ENCODE peak calls at places on chromosomes 2 and 18, in seven cellular contexts. C is uterus; O is cardiac fibroblast; S is NCI-H2081; M is EL; R is GM10248; G is stimulated activated CD8-positive, alpha-beta memory T cell treated with anti-CD3 and anti-CD28 coated beads, Interleukin-2, amount 100 ng/mL, for 48 hours. F is an unnamed sample.

GRCh38 chr18:13026583-13027270 is 35.6 kb downstream of the CEP192 start:
- DNase-seq in C (no peak), O (peak), S (no peak), M (peak), R (no peak), G (no peak), F (no peak)

GRCh38 chr2:239267411-239267941 is 133.3 kb downstream of the HDAC4 start:
- DNase-seq in C (peak), O (peak), S (no peak), M (peak), R (peak), G (peak), F (peak)

GRCh38 chr2:97936199-97936598 is 59.5 kb downstream of the TMEM131 start:
- DNase-seq in C (no peak), O (no peak), S (no peak), M (no peak), R (no peak), G (no peak), F (peak)

GRCh38 chr2:127166221-127166860 is 53.8 kb downstream of the CYP27C1 start:
- DNase-seq in C (no peak), O (no peak), S (no peak), M (no peak), R (no peak), G (no peak), F (no peak)

GRCh38 chr18:64294967-64295366 is 146.1 kb upstream of the LINC00305 start:
- DNase-seq in C (no peak), O (no peak), S (no peak), M (no peak), R (no peak), G (no peak), F (no peak)

GRCh38 chr2:237404413-237404812 is 9.6 kb downstream of the COL6A3 start:
- DNase-seq in C (no peak), O (peak), S (no peak), M (no peak), R (no peak), G (no peak), F (no peak)

GRCh38 chr2:100818606-100819364 is 1.2 kb upstream of the NPAS2 start:
- DNase-seq in C (peak), O (peak), S (no peak), M (peak), R (peak), G (no peak), F (peak)

GRCh38 chr2:3630631-3631030 is 27.4 kb upstream of the ALLC start:
- DNase-seq in C (no peak), O (no peak), S (no peak), M (no peak), R (no peak), G (no peak), F (no peak)

GRCh38 chr2:226887940-226888339 is 52.1 kb downstream of the RHBDD1 start:
- DNase-seq in C (no peak), O (peak), S (no peak), M (peak), R (no peak), G (no peak), F (no peak)

GRCh38 chr2:111617299-111617803 is 266.6 kb downstream of the ANAPC1 start:
- DNase-seq in C (no peak), O (peak), S (no peak), M (peak), R (no peak), G (no peak), F (no peak)

GRCh38 chr2:54964271-54964670 is 86.0 kb downstream of the RTN4 start:
- DNase-seq in C (no peak), O (no peak), S (no peak), M (peak), R (no peak), G (no peak), F (no peak)

GRCh38 chr2:238929242-238930081 is 81.6 kb downstream of the TWIST2 start:
- DNase-seq in C (peak), O (peak), S (no peak), M (no peak), R (no peak), G (no peak), F (no peak)

GRCh38 chr2:166092889-166093288 is 34.9 kb downstream of the SCN1A start:
- DNase-seq in C (no peak), O (peak), S (no peak), M (peak), R (no peak), G (no peak), F (no peak)

GRCh38 chr2:219445220-219445631 is 10.6 kb downstream of the SPEG start:
- DNase-seq in C (no peak), O (no peak), S (no peak), M (no peak), R (no peak), G (no peak), F (no peak)

GRCh38 chr2:41933585-41934322 is 114.1 kb upstream of the PKDCC start:
- DNase-seq in C (peak), O (peak), S (no peak), M (peak), R (no peak), G (no peak), F (no peak)

GRCh38 chr2:126902859-126903258 is 4.2 kb downstream of the TEX51 start:
- DNase-seq in C (peak), O (no peak), S (no peak), M (no peak), R (no peak), G (no peak), F (no peak)

GRCh38 chr2:154758871-154759270 is 60.4 kb downstream of the KCNJ3 start:
- DNase-seq in C (no peak), O (no peak), S (no peak), M (no peak), R (no peak), G (no peak), F (no peak)

GRCh38 chr18:23958036-23958435 is 56.5 kb upstream of the TTC39C start:
- DNase-seq in C (peak), O (no peak), S (no peak), M (no peak), R (no peak), G (no peak), F (no peak)

GRCh38 chr2:233061007-233061590 is 957 bp downstream of the INPP5D start:
- DNase-seq in C (no peak), O (no peak), S (no peak), M (no peak), R (peak), G (no peak), F (no peak)

GRCh38 chr2:23561088-23561487 is 176.1 kb downstream of the KLHL29 start:
- DNase-seq in C (peak), O (peak), S (no peak), M (no peak), R (no peak), G (no peak), F (no peak)